ENCODE peak calls at places on chromosomes 4 and X, in five cellular contexts. X is upper lobe of left lung, A is breast epithelium, H is HCT116, J is transverse colon. N is an unnamed sample.

GRCh38 chr4:104138154-104138553 is 356.5 kb downstream of the CXXC4 start:
- DNase-seq in H (no peak), X (no peak), A (no peak), J (no peak), N (no peak)

GRCh38 chrX:15646031-15646430 is 18.6 kb downstream of the CLTRN start:
- DNase-seq in H (no peak), J (no peak), A (no peak), X (no peak), N (no peak)

GRCh38 chrX:16970977-16971376 is 24.5 kb downstream of the REPS2 start:
- DNase-seq in J (no peak), X (no peak), H (no peak), A (no peak), N (no peak)

GRCh38 chr4:57020467-57021101 is 41.9 kb downstream of the POLR2B start:
- DNase-seq in J (no peak), X (no peak), H (no peak), A (no peak), N (no peak)

GRCh38 chr4:17493629-17494028 is 18.3 kb downstream of the QDPR start:
- DNase-seq in X (no peak), A (no peak), J (no peak), H (no peak), N (no peak)

GRCh38 chr4:38056024-38056685 is 96.0 kb downstream of the PTTG2 start:
- DNase-seq in J (no peak), X (no peak), H (no peak), A (no peak), N (no peak)

GRCh38 chr4:120207021-120207420 is 140.4 kb upstream of the MAD2L1 start:
- DNase-seq in H (no peak), J (no peak), A (no peak), X (no peak), N (no peak)

GRCh38 chr4:35300996-35301774 is 943.1 kb downstream of the ARAP2 start:
- DNase-seq in A (no peak), J (no peak), X (no peak), H (no peak), N (no peak)

GRCh38 chr4:94724016-94724415 is 33.7 kb upstream of the BMPR1B start:
- DNase-seq in X (no peak), H (no peak), J (no peak), A (no peak), N (no peak)

GRCh38 chr4:22942920-22943559 is 250.3 kb downstream of the GBA3 start:
- DNase-seq in J (no peak), A (no peak), X (no peak), H (no peak), N (no peak)

GRCh38 chrX:30654989-30655607 is 1.9 kb downstream of the GK start:
- DNase-seq in A (no peak), X (no peak), H (no peak), J (no peak), N (no peak)

GRCh38 chr4:65791111-65791806 is 121.0 kb upstream of the EPHA5 start:
- DNase-seq in J (no peak), H (no peak), X (no peak), A (no peak), N (no peak)

GRCh38 chr4:7160439-7160838 is 31.9 kb upstream of the SORCS2 start:
- DNase-seq in A (peak; percentile 39), H (no peak), X (peak; percentile 15), J (no peak), N (no peak)

GRCh38 chrX:138765061-138765460 is 53.5 kb upstream of the FGF13 start:
- DNase-seq in A (no peak), J (no peak), X (no peak), H (no peak), N (no peak)

GRCh38 chr4:133156096-133156495 is 7.0 kb downstream of the PCDH10 start:
- DNase-seq in J (no peak), A (no peak), X (no peak), H (no peak), N (no peak)

GRCh38 chrX:151384807-151385206 is 12.2 kb upstream of the VMA21 start:
- DNase-seq in X (peak; percentile 60), A (peak; percentile 49), J (no peak), H (no peak), N (peak; percentile 56)

GRCh38 chrX:155645180-155645579 is 32.4 kb upstream of the TMLHE start:
- DNase-seq in X (no peak), A (no peak), H (no peak), J (no peak), N (no peak)

GRCh38 chr4:140237616-140238352 is 83.8 kb upstream of the MAML3 start:
- DNase-seq in A (peak; percentile 54), X (peak; percentile 74), J (peak; percentile 71), H (no peak), N (peak; percentile 70)

GRCh38 chrX:107135076-107135964 is 16.7 kb upstream of the RBM41 start:
- DNase-seq in J (no peak), A (no peak), H (peak; percentile 78), X (no peak), N (no peak)

GRCh38 chr4:6142511-6142910 is 57.8 kb downstream of the JAKMIP1 start:
- DNase-seq in J (no peak), A (no peak), X (no peak), H (no peak), N (no peak)

DNA sequence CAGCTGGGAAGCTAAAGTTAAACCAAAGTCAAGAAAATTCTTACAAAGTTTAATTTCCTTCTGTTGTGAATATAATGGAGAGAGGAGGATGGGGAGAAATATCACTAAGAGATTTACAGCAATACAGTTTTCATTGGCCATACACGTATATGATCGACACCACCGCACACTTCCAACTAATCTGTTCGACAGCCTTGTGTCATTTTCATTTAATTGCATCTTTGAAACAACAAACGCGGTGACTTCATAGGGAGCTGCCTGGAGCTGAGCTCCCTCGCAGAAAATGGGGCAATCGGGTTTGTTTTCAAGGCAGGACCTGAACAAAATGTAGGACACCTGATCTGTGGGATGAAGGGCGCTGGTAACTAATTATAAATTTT is 1.3 kb downstream of the PTPN13 start:
- DNase-seq in H (peak; percentile 8), A (no peak), X (no peak), J (no peak), N (no peak)
- H3K4me3 ChIP-seq in H (peak overlapping the region; percentile 76), A (peak overlapping the region; percentile 81), X (peak overlapping the region; percentile 37), J (peak overlapping the region; percentile 73), N (peak overlapping the region; percentile 87)

GRCh38 chrX:49166914-49167739 is 4.6 kb downstream of the MAGIX start:
- DNase-seq in X (peak; percentile 71), A (no peak), H (no peak), J (peak; percentile 74), N (peak; percentile 51)
- TF ChIP-seq POLR2A in X (peak; percentile 59), A (no peak), H (peak; percentile 19), J (peak; percentile 83), N (no peak)

GRCh38 chr4:41363384-41363981 is 106.8 kb downstream of the UCHL1 start:
- DNase-seq in A (no peak), H (no peak), X (peak; percentile 39), J (no peak), N (no peak)

GRCh38 chr4:41360911-41361830 is 104.4 kb downstream of the UCHL1 start:
- DNase-seq in A (peak; percentile 56), J (peak; percentile 43), X (peak; percentile 50), H (no peak), N (peak; percentile 44)

GRCh38 chr4:41361831-41362646 is 105.3 kb downstream of the UCHL1 start:
- DNase-seq in J (no peak), A (no peak), X (no peak), H (no peak), N (no peak)

GRCh38 chr4:41364871-41365270 is 108.1 kb downstream of the UCHL1 start:
- DNase-seq in J (no peak), H (no peak), A (no peak), X (no peak), N (no peak)

DNA sequence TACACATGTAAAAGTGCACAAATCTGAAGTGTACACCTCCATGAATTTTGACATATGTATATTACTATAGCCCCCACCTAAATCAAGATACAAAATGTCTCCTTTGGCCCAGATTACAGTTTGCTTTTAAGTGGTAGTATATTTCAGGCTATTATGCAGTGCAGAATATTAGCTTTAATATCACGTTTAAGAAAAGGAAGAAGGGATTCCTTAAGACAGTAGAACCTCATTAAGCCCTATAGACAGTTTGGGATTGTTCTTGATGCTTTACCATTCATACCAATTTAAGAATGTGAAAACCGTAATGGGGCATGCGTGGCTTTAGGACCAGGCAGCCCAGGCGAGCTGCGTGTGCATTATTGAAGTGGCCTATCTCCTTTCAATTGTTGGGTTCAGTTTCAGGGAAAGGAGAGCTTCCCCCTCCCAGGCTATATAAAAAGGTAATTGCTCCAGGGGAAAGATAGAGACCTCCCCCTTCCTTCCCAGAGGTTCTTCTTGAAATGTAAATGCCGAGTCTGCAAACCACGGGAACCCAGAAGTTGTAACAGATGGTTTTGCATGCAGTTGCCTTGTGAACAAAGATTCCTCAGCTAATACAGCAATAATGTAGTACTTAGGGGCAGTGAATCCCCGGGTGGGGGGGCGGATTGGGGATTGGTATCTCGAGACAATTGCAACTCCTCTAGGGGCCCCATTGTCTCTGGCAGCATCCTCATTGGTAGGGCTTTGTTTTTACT is 106.1 kb downstream of the UCHL1 start:
- DNase-seq in H (no peak), J (no peak), X (no peak), A (no peak), N (no peak)
- TF ChIP-seq POLR2AphosphoS5 in H (no peak), J (no peak), X (no peak), A (no peak), N (no peak)

DNA sequence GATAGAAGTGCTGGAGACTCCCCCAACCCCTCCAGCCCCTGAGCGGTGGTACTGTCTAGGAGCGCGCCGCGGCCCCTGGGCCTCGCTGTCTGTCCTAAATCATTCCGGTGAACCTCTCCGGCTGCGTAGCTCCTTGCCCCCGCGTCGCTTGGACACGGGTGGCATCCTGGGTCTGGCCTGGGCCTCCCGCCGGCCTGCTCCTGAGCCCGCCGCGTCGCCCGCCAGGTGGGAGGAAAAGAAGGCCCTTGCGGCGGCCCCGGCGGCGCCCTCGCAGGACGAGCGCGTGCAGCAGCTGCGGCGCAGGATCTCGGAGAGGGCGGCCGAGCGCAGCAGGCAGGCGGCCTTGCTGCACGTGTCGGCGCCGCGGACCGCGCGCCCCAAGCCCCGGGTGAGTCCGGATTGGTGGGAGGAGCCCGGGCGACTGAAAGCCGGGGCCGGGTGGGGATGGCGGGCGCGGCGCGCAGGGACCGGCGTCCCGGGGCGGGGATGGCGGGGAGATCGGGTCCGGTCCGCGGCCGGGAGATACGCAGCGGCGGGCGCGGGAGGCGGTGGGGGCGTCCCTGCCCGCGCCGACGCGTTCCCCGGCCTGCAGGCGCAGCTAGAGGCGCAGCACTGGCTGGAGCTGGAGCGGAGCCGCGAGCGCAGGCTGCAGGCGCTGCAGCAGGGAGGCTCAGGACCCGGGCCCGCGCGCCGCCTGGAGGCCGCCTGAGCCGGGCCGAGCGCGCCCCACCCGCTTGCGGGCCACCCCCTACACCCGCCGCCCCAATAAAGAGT is 6.5 kb upstream of the RNF4 start:
- DNase-seq in H (peak; percentile 15), X (peak; percentile 65), J (peak; percentile 66), A (no peak), N (peak; percentile 70)
- H3K4me3 ChIP-seq in H (peak overlapping the region; percentile 55), X (peak overlapping the region; percentile 41), J (peak overlapping the region; percentile 55), A (peak overlapping the region; percentile 70), N (peak overlapping the region; percentile 68)

GRCh38 chr4:189940178-189941004 is at the start of gene FRG1:
- DNase-seq in H (peak; percentile 87), J (peak; percentile 97), A (peak; percentile 96), X (peak; percentile 95), N (peak; percentile 96)
- TF ChIP-seq POLR2A in H (no peak), J (peak; percentile 81), A (peak; percentile 35), X (peak; percentile 80), N (no peak)

GRCh38 chr4:176052744-176053143 is 12.9 kb upstream of the WDR17 start:
- DNase-seq in J (no peak), A (no peak), H (no peak), X (no peak), N (no peak)

GRCh38 chr4:176048631-176049030 is 17.0 kb upstream of the WDR17 start:
- DNase-seq in A (no peak), X (no peak), J (no peak), H (no peak), N (no peak)

GRCh38 chr4:176054942-176055341 is 10.7 kb upstream of the WDR17 start:
- DNase-seq in X (no peak), A (no peak), J (no peak), H (no peak), N (no peak)

GRCh38 chr4:176053785-176054184 is 11.9 kb upstream of the WDR17 start:
- DNase-seq in A (no peak), H (no peak), J (no peak), X (no peak), N (no peak)
- TF ChIP-seq POLR2AphosphoS5 in A (no peak), H (no peak), J (no peak), X (no peak), N (no peak)

N was measured in stomach.